ENCODE peak calls at places on chromosomes 5 and 9, in nine cellular contexts. E is osteoblast, J is A549, S is pancreas, T is ovary, Q is stomach, L is sigmoid colon, D is cardiac muscle cell, A is foreskin keratinocyte. H is an unnamed sample.

GRCh38 chr9:135983745-135984710 is 22.9 kb upstream of the UBAC1 start:
- DNase-seq in E (no peak), J (no peak), S (no peak), T (no peak), Q (no peak), L (no peak), D (no peak), A (no peak), H (no peak)

GRCh38 chr9:130414910-130415746 is 29.6 kb upstream of the ASS1 start:
- DNase-seq in E (no peak), J (no peak), S (no peak), T (no peak), Q (no peak), L (no peak), D (no peak), A (no peak), H (no peak)

GRCh38 chr5:138460032-138460693 is 5.1 kb upstream of the EGR1 start:
- DNase-seq in E (no peak), J (no peak), S (no peak), T (no peak), Q (no peak), L (no peak), D (no peak), A (no peak), H (no peak)

GRCh38 chr5:145937432-145938250 is 1.3 kb downstream of the SH3RF2 start:
- DNase-seq in E (peak; percentile 71), J (peak; percentile 78), S (peak; percentile 60), T (no peak), Q (peak; percentile 38), L (no peak), D (peak; percentile 28), A (peak; percentile 94), H (no peak)

GRCh38 chr5:1177826-1178528 is 23.4 kb upstream of the SLC6A19 start:
- DNase-seq in E (no peak), J (no peak), S (peak; percentile 66), T (no peak), Q (no peak), L (no peak), D (no peak), A (no peak), H (no peak)

GRCh38 chr9:110095776-110096175 is 112.2 kb downstream of the C9orf152 start:
- DNase-seq in E (peak; percentile 84), J (no peak), S (no peak), T (no peak), Q (no peak), L (no peak), D (no peak), A (peak; percentile 75), H (no peak)

GRCh38 chr9:5111696-5112095 is 73.7 kb downstream of the INSL6 start:
- DNase-seq in E (peak; percentile 35), J (no peak), S (peak; percentile 71), T (no peak), Q (no peak), L (no peak), D (no peak), A (no peak), H (no peak)

GRCh38 chr5:86862093-86862492 is 244.4 kb downstream of the COX7C start:
- DNase-seq in E (no peak), J (no peak), S (no peak), T (no peak), Q (no peak), L (no peak), D (no peak), A (no peak), H (no peak)

GRCh38 chr9:31104249-31104648 is 1280.2 kb upstream of the ACO1 start:
- DNase-seq in E (no peak), J (no peak), S (no peak), T (no peak), Q (no peak), L (no peak), D (no peak), A (no peak), H (no peak)

GRCh38 chr5:155381654-155382053 is 368.1 kb downstream of the KIF4B start:
- DNase-seq in E (no peak), J (no peak), S (no peak), T (no peak), Q (no peak), L (no peak), D (no peak), A (no peak), H (no peak)

GRCh38 chr5:78102498-78102897 is 192.0 kb downstream of the AP3B1 start:
- DNase-seq in E (no peak), J (no peak), S (no peak), T (no peak), Q (no peak), L (no peak), D (no peak), A (peak; percentile 47), H (no peak)

GRCh38 chr5:59231221-59231931 is 648.5 kb downstream of the RAB3C start:
- DNase-seq in E (no peak), J (no peak), S (no peak), T (no peak), Q (no peak), L (no peak), D (no peak), A (no peak), H (no peak)

GRCh38 chr9:91589101-91589553 is 165.5 kb upstream of the NFIL3 start:
- DNase-seq in E (peak; percentile 46), J (no peak), S (no peak), T (peak; percentile 48), Q (no peak), L (peak; percentile 74), D (no peak), A (peak; percentile 17), H (no peak)

GRCh38 chr5:27814211-27814610 is 775.8 kb upstream of the CDH9 start:
- DNase-seq in E (no peak), J (no peak), S (no peak), T (no peak), Q (no peak), L (no peak), D (no peak), A (peak; percentile 22), H (no peak)

GRCh38 chr9:134466869-134467616 is 140.8 kb downstream of the RXRA start:
- DNase-seq in E (no peak), J (no peak), S (peak; percentile 37), T (no peak), Q (no peak), L (no peak), D (peak; percentile 69), A (no peak), H (no peak)

GRCh38 chr9:137674307-137675305 is 55.8 kb downstream of the EHMT1 start:
- DNase-seq in E (peak; percentile 32), J (no peak), S (no peak), T (no peak), Q (no peak), L (no peak), D (peak; percentile 52), A (no peak), H (no peak)

GRCh38 chr9:5488616-5489015 is 21.7 kb upstream of the PDCD1LG2 start:
- DNase-seq in E (peak; percentile 76), J (no peak), S (no peak), T (no peak), Q (no peak), L (no peak), D (no peak), A (no peak), H (no peak)

GRCh38 chr5:147935032-147935431 is 28.7 kb upstream of the C5orf46 start:
- DNase-seq in E (no peak), J (peak; percentile 10), S (no peak), T (no peak), Q (no peak), L (no peak), D (peak; percentile 45), A (peak; percentile 69), H (no peak)

GRCh38 chr9:93458702-93459101 is 5.3 kb upstream of the FAM120AOS start:
- DNase-seq in E (no peak), J (no peak), S (no peak), T (no peak), Q (no peak), L (no peak), D (no peak), A (no peak), H (no peak)

DNA sequence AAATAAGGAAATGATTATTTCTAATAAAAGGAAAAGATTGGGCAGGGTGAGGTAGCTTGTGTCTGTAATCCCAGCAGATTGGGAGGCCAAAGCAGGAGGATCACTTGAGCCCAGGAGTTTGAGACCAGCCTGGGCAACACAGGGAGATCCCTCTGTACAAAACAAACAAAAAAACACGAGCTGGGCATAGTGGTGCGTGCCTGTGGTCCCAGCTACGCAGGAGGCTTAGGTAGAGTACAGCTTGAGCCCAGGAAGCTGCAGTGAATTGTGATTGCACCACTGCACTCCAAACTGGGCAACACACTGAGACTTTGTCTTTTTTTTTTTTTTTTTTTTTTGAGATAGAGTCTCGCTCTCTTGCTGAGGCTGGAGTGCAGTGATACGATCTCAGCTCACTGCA is 18.8 kb downstream of the GDA start:
- DNase-seq in E (no peak), J (no peak), S (no peak), T (no peak), Q (no peak), L (no peak), D (no peak), A (no peak), H (no peak)
- H3K27ac ChIP-seq in E (no peak overlapping the region), J (no peak overlapping the region), S (no peak overlapping the region), T (no peak overlapping the region), Q (no peak overlapping the region), L (no peak overlapping the region), D (no peak overlapping the region), A (no peak overlapping the region), H (no peak overlapping the region)

DNA sequence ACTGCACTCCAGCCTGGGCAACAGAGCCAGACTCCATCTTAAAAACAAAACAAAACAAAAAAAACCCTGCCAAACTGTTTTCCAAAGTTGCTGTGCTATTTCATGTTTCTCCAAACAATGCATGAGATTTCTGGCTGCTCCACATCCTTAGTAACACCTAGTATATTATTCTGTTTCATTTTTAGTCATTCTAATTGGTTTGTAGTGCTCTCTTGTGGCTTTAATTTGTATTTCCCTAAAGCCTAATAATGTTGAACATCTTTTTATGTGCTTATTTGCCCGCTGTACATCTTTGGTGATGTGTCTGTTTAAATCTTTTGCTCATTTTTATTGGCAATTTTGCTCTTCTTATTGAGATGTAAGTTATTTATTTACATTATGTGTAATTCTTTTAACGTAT is 18.4 kb upstream of the TTC1 start:
- DNase-seq in E (no peak), J (no peak), S (no peak), T (no peak), Q (no peak), L (no peak), D (no peak), A (no peak), H (no peak)
- TF ChIP-seq CTCF in E (peak; percentile 29), J (peak; percentile 38), S (no peak), T (no peak), Q (no peak), L (no peak), D (peak; percentile 2), A (peak; percentile 56), H (no peak)

GRCh38 chr5:83204651-83205050 is 127.3 kb downstream of the XRCC4 start:
- DNase-seq in E (no peak), J (no peak), S (no peak), T (no peak), Q (no peak), L (no peak), D (no peak), A (no peak), H (no peak)
- H3K27ac ChIP-seq in E (no peak overlapping the region), J (no peak overlapping the region), S (no peak overlapping the region), T (no peak overlapping the region), Q (no peak overlapping the region), L (no peak overlapping the region), D (no peak overlapping the region), A (no peak overlapping the region), H (no peak overlapping the region)

DNA sequence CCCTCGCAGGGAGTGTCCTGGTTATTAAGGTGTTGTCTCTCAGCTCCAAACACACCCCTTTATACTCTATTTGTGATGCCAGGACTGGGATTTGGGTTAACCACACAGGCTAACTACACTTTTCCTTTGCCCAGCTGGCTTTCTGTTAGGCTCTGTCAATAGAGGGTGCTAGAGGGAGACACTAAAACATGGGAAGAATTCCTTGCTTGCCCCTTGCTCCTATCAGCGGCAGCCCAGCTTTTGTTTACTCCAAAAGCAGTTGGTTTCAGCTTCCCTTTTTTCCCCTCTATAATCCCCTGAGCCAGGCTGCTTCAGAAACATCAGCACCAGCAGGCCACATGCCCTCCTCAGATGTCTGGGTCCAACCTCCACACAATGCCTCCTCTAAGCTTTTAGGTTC is 297.1 kb downstream of the KCTD16 start:
- DNase-seq in E (peak; percentile 77), J (peak; percentile 9), S (no peak), T (no peak), Q (no peak), L (no peak), D (peak; percentile 55), A (peak; percentile 22), H (no peak)
- TF ChIP-seq CTCF in E (peak; percentile 81), J (peak; percentile 42), S (peak; percentile 23), T (no peak), Q (no peak), L (no peak), D (peak; percentile 65), A (peak; percentile 58), H (no peak)

H was measured in CD8-positive, alpha-beta T cell.